ENCODE peak calls at places on chromosomes 11 and 22, in nine cellular contexts. One of them, this sample, is unnamed.

GRCh38 chr11:86696004-86696403 is 23.6 kb upstream of the ME3 start:
- DNase-seq in IMR-90: peak; percentile 92
- DNase-seq in body of pancreas: no peak
- DNase-seq in esophagus squamous epithelium: no peak
- DNase-seq in HCT116: peak; percentile 27
- DNase-seq in mammary epithelial cell: peak; percentile 86
- DNase-seq in CD4-positive, CD25-positive, alpha-beta regulatory T cell: no peak
- DNase-seq in heart right ventricle: no peak
- DNase-seq in hepatocyte: peak; percentile 44
- DNase-seq in this sample: no peak

GRCh38 chr11:35324183-35324582 is 95.2 kb downstream of the SLC1A2 start:
- DNase-seq in esophagus squamous epithelium: no peak
- DNase-seq in body of pancreas: no peak
- DNase-seq in heart right ventricle: no peak
- DNase-seq in hepatocyte: no peak
- DNase-seq in HCT116: no peak
- DNase-seq in IMR-90: no peak
- DNase-seq in mammary epithelial cell: no peak
- DNase-seq in CD4-positive, CD25-positive, alpha-beta regulatory T cell: no peak
- DNase-seq in this sample: no peak

GRCh38 chr11:32087602-32088001 is 3.3 kb upstream of the RCN1 start:
- DNase-seq in IMR-90: peak; percentile 52
- DNase-seq in esophagus squamous epithelium: no peak
- DNase-seq in CD4-positive, CD25-positive, alpha-beta regulatory T cell: no peak
- DNase-seq in HCT116: no peak
- DNase-seq in mammary epithelial cell: peak; percentile 58
- DNase-seq in hepatocyte: no peak
- DNase-seq in heart right ventricle: no peak
- DNase-seq in body of pancreas: no peak
- DNase-seq in this sample: no peak

GRCh38 chr11:14340721-14341120 is 18.3 kb downstream of the RRAS2 start:
- DNase-seq in body of pancreas: no peak
- DNase-seq in HCT116: no peak
- DNase-seq in mammary epithelial cell: no peak
- DNase-seq in esophagus squamous epithelium: no peak
- DNase-seq in IMR-90: no peak
- DNase-seq in CD4-positive, CD25-positive, alpha-beta regulatory T cell: no peak
- DNase-seq in heart right ventricle: no peak
- DNase-seq in hepatocyte: no peak
- DNase-seq in this sample: no peak

GRCh38 chr11:75326439-75326810 is 25.0 kb downstream of the ARRB1 start:
- DNase-seq in body of pancreas: no peak
- DNase-seq in esophagus squamous epithelium: no peak
- DNase-seq in HCT116: no peak
- DNase-seq in heart right ventricle: no peak
- DNase-seq in hepatocyte: no peak
- DNase-seq in CD4-positive, CD25-positive, alpha-beta regulatory T cell: no peak
- DNase-seq in IMR-90: no peak
- DNase-seq in mammary epithelial cell: no peak
- DNase-seq in this sample: no peak

GRCh38 chr11:46281374-46281831 is 3.9 kb downstream of the CREB3L1 start:
- DNase-seq in CD4-positive, CD25-positive, alpha-beta regulatory T cell: no peak
- DNase-seq in body of pancreas: no peak
- DNase-seq in IMR-90: peak; percentile 44
- DNase-seq in mammary epithelial cell: no peak
- DNase-seq in HCT116: no peak
- DNase-seq in hepatocyte: peak; percentile 60
- DNase-seq in heart right ventricle: peak; percentile 43
- DNase-seq in esophagus squamous epithelium: no peak
- DNase-seq in this sample: no peak

GRCh38 chr11:31340903-31341572 is 28.5 kb downstream of the DCDC1 start:
- DNase-seq in CD4-positive, CD25-positive, alpha-beta regulatory T cell: peak; percentile 23
- DNase-seq in HCT116: peak; percentile 26
- DNase-seq in mammary epithelial cell: peak; percentile 18
- DNase-seq in esophagus squamous epithelium: no peak
- DNase-seq in heart right ventricle: no peak
- DNase-seq in body of pancreas: peak; percentile 12
- DNase-seq in hepatocyte: peak; percentile 37
- DNase-seq in IMR-90: peak; percentile 41
- DNase-seq in this sample: peak; percentile 29

GRCh38 chr22:43090130-43090789 is 1.1 kb upstream of the TTLL1 start:
- DNase-seq in HCT116: peak; percentile 90
- DNase-seq in mammary epithelial cell: peak; percentile 89
- DNase-seq in esophagus squamous epithelium: no peak
- DNase-seq in IMR-90: peak; percentile 80
- DNase-seq in body of pancreas: peak; percentile 43
- DNase-seq in heart right ventricle: peak; percentile 62
- DNase-seq in hepatocyte: peak; percentile 75
- DNase-seq in CD4-positive, CD25-positive, alpha-beta regulatory T cell: peak; percentile 77
- DNase-seq in this sample: peak; percentile 34

GRCh38 chr22:30290679-30291333 is 1.5 kb upstream of the CASTOR1 start:
- DNase-seq in hepatocyte: peak; percentile 79
- DNase-seq in mammary epithelial cell: peak; percentile 77
- DNase-seq in body of pancreas: peak; percentile 86
- DNase-seq in heart right ventricle: peak; percentile 94
- DNase-seq in CD4-positive, CD25-positive, alpha-beta regulatory T cell: no peak
- DNase-seq in HCT116: no peak
- DNase-seq in esophagus squamous epithelium: no peak
- DNase-seq in IMR-90: peak; percentile 48
- DNase-seq in this sample: no peak

GRCh38 chr22:24247011-24247507 is 2.2 kb upstream of the GGT5 start:
- DNase-seq in heart right ventricle: peak; percentile 44
- DNase-seq in HCT116: no peak
- DNase-seq in hepatocyte: no peak
- DNase-seq in body of pancreas: no peak
- DNase-seq in esophagus squamous epithelium: no peak
- DNase-seq in mammary epithelial cell: no peak
- DNase-seq in CD4-positive, CD25-positive, alpha-beta regulatory T cell: no peak
- DNase-seq in IMR-90: peak; percentile 7
- DNase-seq in this sample: no peak

GRCh38 chr11:56845121-56845732 is 96.7 kb upstream of the OR9G4 start:
- DNase-seq in mammary epithelial cell: no peak
- DNase-seq in hepatocyte: no peak
- DNase-seq in CD4-positive, CD25-positive, alpha-beta regulatory T cell: no peak
- DNase-seq in HCT116: no peak
- DNase-seq in IMR-90: no peak
- DNase-seq in heart right ventricle: no peak
- DNase-seq in body of pancreas: no peak
- DNase-seq in esophagus squamous epithelium: no peak
- DNase-seq in this sample: no peak

GRCh38 chr11:56842829-56843794 is 94.6 kb upstream of the OR9G4 start:
- DNase-seq in IMR-90: no peak
- DNase-seq in hepatocyte: no peak
- DNase-seq in heart right ventricle: no peak
- DNase-seq in esophagus squamous epithelium: no peak
- DNase-seq in mammary epithelial cell: peak; percentile 30
- DNase-seq in CD4-positive, CD25-positive, alpha-beta regulatory T cell: no peak
- DNase-seq in HCT116: no peak
- DNase-seq in body of pancreas: no peak
- DNase-seq in this sample: no peak

GRCh38 chr11:56843816-56844215 is 95.3 kb upstream of the OR9G4 start:
- DNase-seq in mammary epithelial cell: peak; percentile 51
- DNase-seq in HCT116: no peak
- DNase-seq in CD4-positive, CD25-positive, alpha-beta regulatory T cell: no peak
- DNase-seq in IMR-90: no peak
- DNase-seq in hepatocyte: no peak
- DNase-seq in heart right ventricle: no peak
- DNase-seq in esophagus squamous epithelium: no peak
- DNase-seq in body of pancreas: no peak
- DNase-seq in this sample: no peak

GRCh38 chr11:56846631-56847400 is 98.3 kb upstream of the OR9G4 start:
- DNase-seq in heart right ventricle: no peak
- DNase-seq in HCT116: no peak
- DNase-seq in body of pancreas: no peak
- DNase-seq in mammary epithelial cell: peak; percentile 74
- DNase-seq in CD4-positive, CD25-positive, alpha-beta regulatory T cell: no peak
- DNase-seq in esophagus squamous epithelium: no peak
- DNase-seq in IMR-90: no peak
- DNase-seq in hepatocyte: no peak
- DNase-seq in this sample: no peak

DNA sequence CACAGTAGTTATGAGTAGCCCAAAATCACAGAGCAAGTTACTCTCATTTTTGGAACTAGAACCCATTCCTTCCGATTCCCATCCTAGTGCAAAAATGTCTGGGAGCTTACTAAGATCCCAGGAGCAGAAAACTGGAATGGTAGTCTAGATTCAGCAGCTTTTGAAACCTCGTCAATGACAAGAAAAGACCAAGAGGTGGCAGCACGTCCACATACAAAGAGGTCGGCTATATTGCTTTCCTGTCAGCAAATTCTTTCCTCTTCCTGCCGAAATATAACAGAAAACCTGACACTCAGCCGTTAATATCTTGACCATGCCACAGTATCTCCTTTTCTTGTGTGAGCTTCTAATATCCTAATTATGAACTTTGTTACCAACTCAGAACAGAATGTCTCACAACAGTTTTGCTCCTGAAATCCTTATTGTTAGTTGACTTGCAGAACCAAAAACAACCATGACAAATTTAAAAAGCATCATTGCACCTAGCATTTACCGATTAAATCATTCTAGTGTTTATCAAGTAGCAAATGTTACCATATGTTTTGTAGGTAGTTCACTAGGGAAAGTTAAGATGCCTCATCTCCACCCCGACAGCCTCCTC is 92.8 kb upstream of the OR9G4 start:
- DNase-seq in IMR-90: peak; percentile 56
- DNase-seq in HCT116: peak; percentile 27
- DNase-seq in hepatocyte: peak; percentile 78
- DNase-seq in esophagus squamous epithelium: no peak
- DNase-seq in mammary epithelial cell: peak; percentile 57
- DNase-seq in CD4-positive, CD25-positive, alpha-beta regulatory T cell: peak; percentile 40
- DNase-seq in heart right ventricle: peak; percentile 40
- DNase-seq in body of pancreas: peak; percentile 57
- DNase-seq in this sample: peak; percentile 4
- H3K4me3 ChIP-seq in IMR-90: no peak overlapping the region
- H3K4me3 ChIP-seq in HCT116: no peak overlapping the region
- H3K4me3 ChIP-seq in hepatocyte: no peak overlapping the region
- H3K4me3 ChIP-seq in esophagus squamous epithelium: no peak overlapping the region
- H3K4me3 ChIP-seq in mammary epithelial cell: no peak overlapping the region
- H3K4me3 ChIP-seq in CD4-positive, CD25-positive, alpha-beta regulatory T cell: no peak overlapping the region
- H3K4me3 ChIP-seq in heart right ventricle: no peak overlapping the region
- H3K4me3 ChIP-seq in body of pancreas: no peak overlapping the region
- H3K4me3 ChIP-seq in this sample: no peak overlapping the region

GRCh38 chr11:70739091-70739490 is 340.8 kb downstream of the CTTN start:
- DNase-seq in esophagus squamous epithelium: no peak
- DNase-seq in hepatocyte: no peak
- DNase-seq in body of pancreas: no peak
- DNase-seq in IMR-90: no peak
- DNase-seq in heart right ventricle: no peak
- DNase-seq in CD4-positive, CD25-positive, alpha-beta regulatory T cell: no peak
- DNase-seq in mammary epithelial cell: no peak
- DNase-seq in HCT116: no peak
- DNase-seq in this sample: no peak
- H3K9me3 ChIP-seq in esophagus squamous epithelium: no peaks in the 10 kb centered on the region
- H3K9me3 ChIP-seq in hepatocyte: no peaks in the 10 kb centered on the region
- H3K9me3 ChIP-seq in body of pancreas: no peaks in the 10 kb centered on the region
- H3K9me3 ChIP-seq in IMR-90: no peaks in the 10 kb centered on the region
- H3K9me3 ChIP-seq in heart right ventricle: no peaks in the 10 kb centered on the region
- H3K9me3 ChIP-seq in CD4-positive, CD25-positive, alpha-beta regulatory T cell: no peaks in the 10 kb centered on the region
- H3K9me3 ChIP-seq in mammary epithelial cell: peaks cover 11% of the 10 kb centered on the region
- H3K9me3 ChIP-seq in HCT116: no peaks in the 10 kb centered on the region
- H3K9me3 ChIP-seq in this sample: no peaks in the 10 kb centered on the region

GRCh38 chr11:120129570-120129969 is 8.3 kb downstream of the TRIM29 start:
- DNase-seq in HCT116: no peak
- DNase-seq in mammary epithelial cell: no peak
- DNase-seq in CD4-positive, CD25-positive, alpha-beta regulatory T cell: no peak
- DNase-seq in body of pancreas: no peak
- DNase-seq in IMR-90: no peak
- DNase-seq in esophagus squamous epithelium: no peak
- DNase-seq in heart right ventricle: no peak
- DNase-seq in hepatocyte: no peak
- DNase-seq in this sample: no peak
- H3K27ac ChIP-seq in HCT116: no peak overlapping the region
- H3K27ac ChIP-seq in mammary epithelial cell: peak overlapping the region; percentile 97
- H3K27ac ChIP-seq in CD4-positive, CD25-positive, alpha-beta regulatory T cell: no peak overlapping the region
- H3K27ac ChIP-seq in body of pancreas: no peak overlapping the region
- H3K27ac ChIP-seq in IMR-90: no peak overlapping the region
- H3K27ac ChIP-seq in esophagus squamous epithelium: peak overlapping the region; percentile 95
- H3K27ac ChIP-seq in heart right ventricle: no peak overlapping the region
- H3K27ac ChIP-seq in hepatocyte: peak overlapping the region; percentile 83
- H3K27ac ChIP-seq in this sample: no peak overlapping the region

DNA sequence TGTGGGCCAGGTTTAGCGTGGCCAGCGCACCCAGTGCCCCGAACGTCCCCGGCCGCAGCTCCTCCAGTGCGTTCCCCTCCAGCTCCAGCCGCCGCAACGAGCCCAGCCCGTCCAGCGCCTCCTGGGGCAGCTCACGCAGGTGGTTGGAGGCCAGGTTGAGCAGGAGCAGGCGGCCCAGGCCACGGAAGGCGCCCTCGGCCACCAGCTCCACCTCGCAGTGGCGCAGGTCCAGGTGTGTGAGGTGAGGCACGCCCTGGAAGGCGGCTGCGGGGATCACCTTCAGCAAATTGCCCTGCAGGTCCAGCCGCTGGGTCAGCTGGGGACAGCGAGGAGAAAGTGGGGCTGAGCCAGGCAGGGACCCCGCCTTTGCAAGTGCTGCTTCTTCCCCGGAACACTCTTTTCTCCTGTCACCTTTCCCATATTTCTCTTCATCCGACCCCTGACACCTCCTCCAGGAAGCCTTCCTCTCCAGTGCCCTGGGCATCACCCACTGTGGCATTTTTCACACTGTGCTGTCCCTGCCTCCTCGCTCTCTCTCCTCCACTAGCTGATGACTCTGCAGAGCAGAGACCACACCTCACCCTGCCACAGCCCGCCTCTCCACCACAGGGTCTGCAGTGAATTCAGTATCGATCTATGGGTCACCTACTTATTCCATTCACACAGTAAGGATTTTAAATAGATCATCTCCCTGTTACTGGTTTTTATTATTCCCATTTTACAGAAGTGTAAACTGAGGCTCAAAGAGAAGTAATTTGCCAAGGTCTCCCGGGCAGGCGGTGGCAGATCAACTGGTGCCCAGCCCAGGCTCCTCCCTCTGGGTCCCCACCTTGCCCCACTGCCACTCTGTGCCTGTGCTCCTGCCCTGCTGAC is 1.9 kb downstream of the CHADL start:
- DNase-seq in heart right ventricle: no peak
- DNase-seq in esophagus squamous epithelium: no peak
- DNase-seq in IMR-90: no peak
- DNase-seq in HCT116: no peak
- DNase-seq in CD4-positive, CD25-positive, alpha-beta regulatory T cell: no peak
- DNase-seq in hepatocyte: no peak
- DNase-seq in body of pancreas: no peak
- DNase-seq in mammary epithelial cell: no peak
- DNase-seq in this sample: no peak
- H3K4me3 ChIP-seq in heart right ventricle: peak overlapping the region; percentile 50
- H3K4me3 ChIP-seq in esophagus squamous epithelium: peak overlapping the region; percentile 50
- H3K4me3 ChIP-seq in IMR-90: no peak overlapping the region
- H3K4me3 ChIP-seq in HCT116: no peak overlapping the region
- H3K4me3 ChIP-seq in CD4-positive, CD25-positive, alpha-beta regulatory T cell: no peak overlapping the region
- H3K4me3 ChIP-seq in hepatocyte: no peak overlapping the region
- H3K4me3 ChIP-seq in body of pancreas: no peak overlapping the region
- H3K4me3 ChIP-seq in mammary epithelial cell: peak overlapping the region; percentile 47
- H3K4me3 ChIP-seq in this sample: no peak overlapping the region

GRCh38 chr11:82326853-82327252 is 406.8 kb downstream of the FAM181B start:
- DNase-seq in heart right ventricle: no peak
- DNase-seq in esophagus squamous epithelium: no peak
- DNase-seq in body of pancreas: no peak
- DNase-seq in HCT116: no peak
- DNase-seq in CD4-positive, CD25-positive, alpha-beta regulatory T cell: no peak
- DNase-seq in mammary epithelial cell: no peak
- DNase-seq in hepatocyte: no peak
- DNase-seq in IMR-90: no peak
- DNase-seq in this sample: no peak
- H3K9me3 ChIP-seq in heart right ventricle: no peaks in the 10 kb centered on the region
- H3K9me3 ChIP-seq in esophagus squamous epithelium: no peaks in the 10 kb centered on the region
- H3K9me3 ChIP-seq in body of pancreas: no peaks in the 10 kb centered on the region
- H3K9me3 ChIP-seq in HCT116: peaks cover 12% of the 10 kb centered on the region
- H3K9me3 ChIP-seq in CD4-positive, CD25-positive, alpha-beta regulatory T cell: no peaks in the 10 kb centered on the region
- H3K9me3 ChIP-seq in mammary epithelial cell: no peaks in the 10 kb centered on the region
- H3K9me3 ChIP-seq in hepatocyte: no peaks in the 10 kb centered on the region
- H3K9me3 ChIP-seq in IMR-90: peaks cover 5% of the 10 kb centered on the region
- H3K9me3 ChIP-seq in this sample: no peaks in the 10 kb centered on the region

GRCh38 chr22:27881404-27881803 is 37.7 kb downstream of the PITPNB start:
- DNase-seq in mammary epithelial cell: no peak
- DNase-seq in IMR-90: peak; percentile 62
- DNase-seq in CD4-positive, CD25-positive, alpha-beta regulatory T cell: no peak
- DNase-seq in heart right ventricle: no peak
- DNase-seq in hepatocyte: no peak
- DNase-seq in HCT116: no peak
- DNase-seq in esophagus squamous epithelium: no peak
- DNase-seq in body of pancreas: no peak
- DNase-seq in this sample: no peak
- H3K27ac ChIP-seq in mammary epithelial cell: no peak overlapping the region
- H3K27ac ChIP-seq in IMR-90: peak overlapping the region; percentile 67
- H3K27ac ChIP-seq in CD4-positive, CD25-positive, alpha-beta regulatory T cell: no peak overlapping the region
- H3K27ac ChIP-seq in heart right ventricle: peak overlapping the region; percentile 10
- H3K27ac ChIP-seq in hepatocyte: peak overlapping the region; percentile 61
- H3K27ac ChIP-seq in HCT116: no peak overlapping the region
- H3K27ac ChIP-seq in esophagus squamous epithelium: peak overlapping the region; percentile 6
- H3K27ac ChIP-seq in body of pancreas: no peak overlapping the region
- H3K27ac ChIP-seq in this sample: no peak overlapping the region

This sample was measured in CD4-positive, alpha-beta memory T cell.